ENCODE peak calls at places on chromosomes 5 and 9, in four cellular contexts. One of them, this sample, is unnamed.
A peak's percentile ranks its signal among the peaks of the same experiment; 100 is the strongest.

GRCh38 chr9:121989010-121989409 is 104.1 kb downstream of the TTLL11 start:
- DNase-seq in GM12878: no peak
- DNase-seq in A549: no peak
- DNase-seq in HepG2: no peak
- DNase-seq in this sample: peak; percentile 10

GRCh38 chr9:12933957-12934356 is 159.1 kb downstream of the LURAP1L start:
- DNase-seq in HepG2: no peak
- DNase-seq in A549: no peak
- DNase-seq in GM12878: no peak
- DNase-seq in this sample: no peak

GRCh38 chr5:103778915-103779314 is 216.3 kb upstream of the NUDT12 start:
- DNase-seq in HepG2: no peak
- DNase-seq in GM12878: no peak
- DNase-seq in A549: no peak
- DNase-seq in this sample: no peak

GRCh38 chr9:1659036-1659701 is 356.0 kb upstream of the SMARCA2 start:
- DNase-seq in A549: no peak
- DNase-seq in GM12878: no peak
- DNase-seq in HepG2: no peak
- DNase-seq in this sample: no peak

GRCh38 chr5:64914396-64914795 is 145.7 kb downstream of the CWC27 start:
- DNase-seq in GM12878: no peak
- DNase-seq in A549: no peak
- DNase-seq in HepG2: no peak
- DNase-seq in this sample: no peak

GRCh38 chr9:124008855-124009834 is 2.4 kb upstream of the LHX2 start:
- DNase-seq in HepG2: no peak
- DNase-seq in GM12878: no peak
- DNase-seq in A549: no peak
- DNase-seq in this sample: no peak

GRCh38 chr5:10304932-10305331 is 2.8 kb downstream of the CMBL start:
- DNase-seq in A549: no peak
- DNase-seq in GM12878: no peak
- DNase-seq in HepG2: no peak
- DNase-seq in this sample: peak; percentile 72

GRCh38 chr5:67246108-67246507 is 49.5 kb upstream of the CD180 start:
- DNase-seq in HepG2: peak; percentile 49
- DNase-seq in A549: peak; percentile 5
- DNase-seq in GM12878: peak; percentile 19
- DNase-seq in this sample: peak; percentile 25

GRCh38 chr5:36644727-36645126 is 38.3 kb downstream of the SLC1A3 start:
- DNase-seq in A549: no peak
- DNase-seq in GM12878: no peak
- DNase-seq in HepG2: no peak
- DNase-seq in this sample: no peak

GRCh38 chr5:39891376-39891775 is 466.6 kb upstream of the DAB2 start:
- DNase-seq in GM12878: no peak
- DNase-seq in A549: no peak
- DNase-seq in HepG2: no peak
- DNase-seq in this sample: no peak

GRCh38 chr5:125928663-125929062 is 494.5 kb upstream of the GRAMD2B start:
- DNase-seq in GM12878: peak; percentile 11
- DNase-seq in A549: no peak
- DNase-seq in HepG2: no peak
- DNase-seq in this sample: no peak

GRCh38 chr5:54205918-54206317 is 104.5 kb downstream of the ARL15 start:
- DNase-seq in GM12878: no peak
- DNase-seq in HepG2: no peak
- DNase-seq in A549: no peak
- DNase-seq in this sample: no peak

GRCh38 chr9:89886281-89886700 is 281.5 kb downstream of the GADD45G start:
- DNase-seq in GM12878: no peak
- DNase-seq in HepG2: no peak
- DNase-seq in A549: no peak
- DNase-seq in this sample: no peak

GRCh38 chr5:73673161-73673591 is 47.2 kb downstream of the ARHGEF28 start:
- DNase-seq in HepG2: peak; percentile 67
- DNase-seq in GM12878: no peak
- DNase-seq in A549: no peak
- DNase-seq in this sample: no peak

GRCh38 chr5:170434953-170435605 is 45.9 kb upstream of the KCNMB1 start:
- DNase-seq in GM12878: no peak
- DNase-seq in A549: peak; percentile 53
- DNase-seq in HepG2: peak; percentile 11
- DNase-seq in this sample: peak; percentile 76

GRCh38 chr9:125462766-125463384 is 201.2 kb downstream of the GAPVD1 start:
- DNase-seq in HepG2: no peak
- DNase-seq in GM12878: no peak
- DNase-seq in A549: no peak
- DNase-seq in this sample: no peak

GRCh38 chr9:97512966-97513560 is 11.6 kb downstream of the TMOD1 start:
- DNase-seq in A549: no peak
- DNase-seq in GM12878: no peak
- DNase-seq in HepG2: no peak
- DNase-seq in this sample: no peak

GRCh38 chr9:121463026-121463827 is 36.4 kb downstream of the GGTA1 start:
- DNase-seq in HepG2: peak; percentile 4
- DNase-seq in A549: peak; percentile 24
- DNase-seq in GM12878: no peak
- DNase-seq in this sample: peak; percentile 68

GRCh38 chr9:131999692-132000551 is 79.7 kb downstream of the MED27 start:
- DNase-seq in GM12878: peak; percentile 36
- DNase-seq in A549: no peak
- DNase-seq in HepG2: no peak
- DNase-seq in this sample: no peak

GRCh38 chr5:19885040-19885824 is 102.8 kb downstream of the CDH18 start:
- DNase-seq in GM12878: no peak
- DNase-seq in A549: no peak
- DNase-seq in HepG2: no peak
- DNase-seq in this sample: no peak

GRCh38 chr5:79070002-79070567 is 518 bp downstream of the BHMT2 start:
- DNase-seq in GM12878: no peak
- DNase-seq in HepG2: peak; percentile 15
- DNase-seq in A549: no peak
- DNase-seq in this sample: no peak

GRCh38 chr9:137551656-137552534 is at the start of gene MRPL41:
- DNase-seq in GM12878: peak; percentile 45
- DNase-seq in A549: peak; percentile 92
- DNase-seq in HepG2: peak; percentile 84
- DNase-seq in this sample: peak; percentile 94

GRCh38 chr5:151225475-151225874 is 1.6 kb upstream of the CCDC69 start:
- DNase-seq in A549: no peak
- DNase-seq in GM12878: no peak
- DNase-seq in HepG2: no peak
- DNase-seq in this sample: no peak

GRCh38 chr5:150658121-150658520 is 2.9 kb upstream of the MYOZ3 start:
- DNase-seq in GM12878: no peak
- DNase-seq in HepG2: no peak
- DNase-seq in A549: no peak
- DNase-seq in this sample: no peak

GRCh38 chr5:98770158-98770910 is 3.1 kb upstream of the RGMB start:
- DNase-seq in A549: no peak
- DNase-seq in HepG2: peak; percentile 41
- DNase-seq in GM12878: no peak
- DNase-seq in this sample: no peak

GRCh38 chr5:137500616-137501225 is 1.6 kb upstream of the SPOCK1 start:
- DNase-seq in HepG2: no peak
- DNase-seq in GM12878: no peak
- DNase-seq in A549: no peak
- DNase-seq in this sample: no peak

GRCh38 chr5:137497396-137498290 is 1.5 kb downstream of the SPOCK1 start:
- DNase-seq in A549: no peak
- DNase-seq in HepG2: no peak
- DNase-seq in GM12878: no peak
- DNase-seq in this sample: no peak

GRCh38 chr5:137496919-137497318 is 2.2 kb downstream of the SPOCK1 start:
- DNase-seq in HepG2: no peak
- DNase-seq in GM12878: no peak
- DNase-seq in A549: no peak
- DNase-seq in this sample: no peak

GRCh38 chr5:137498736-137499505 is at the start of gene SPOCK1:
- DNase-seq in HepG2: peak; percentile 14
- DNase-seq in A549: peak; percentile 80
- DNase-seq in GM12878: no peak
- DNase-seq in this sample: peak; percentile 92

GRCh38 chr5:137498301-137498735 is 808 bp downstream of the SPOCK1 start:
- DNase-seq in A549: peak; percentile 28
- DNase-seq in GM12878: no peak
- DNase-seq in HepG2: no peak
- DNase-seq in this sample: no peak
- TF ChIP-seq RAD21 in A549: no peak
- TF ChIP-seq RAD21 in GM12878: no peak
- TF ChIP-seq RAD21 in HepG2: no peak
- TF ChIP-seq RAD21 in this sample: no peak

GRCh38 chr9:88812938-88813670 is 178.2 kb upstream of the S1PR3 start:
- DNase-seq in GM12878: no peak
- DNase-seq in HepG2: no peak
- DNase-seq in A549: no peak
- DNase-seq in this sample: no peak

GRCh38 chr9:88813810-88814209 is 177.5 kb upstream of the S1PR3 start:
- DNase-seq in HepG2: peak; percentile 18
- DNase-seq in GM12878: no peak
- DNase-seq in A549: no peak
- DNase-seq in this sample: no peak

GRCh38 chr9:88816141-88816540 is 175.1 kb upstream of the S1PR3 start:
- DNase-seq in A549: no peak
- DNase-seq in GM12878: no peak
- DNase-seq in HepG2: no peak
- DNase-seq in this sample: no peak

GRCh38 chr9:88816591-88816990 is 174.7 kb upstream of the S1PR3 start:
- DNase-seq in GM12878: no peak
- DNase-seq in A549: no peak
- DNase-seq in HepG2: no peak
- DNase-seq in this sample: no peak

DNA sequence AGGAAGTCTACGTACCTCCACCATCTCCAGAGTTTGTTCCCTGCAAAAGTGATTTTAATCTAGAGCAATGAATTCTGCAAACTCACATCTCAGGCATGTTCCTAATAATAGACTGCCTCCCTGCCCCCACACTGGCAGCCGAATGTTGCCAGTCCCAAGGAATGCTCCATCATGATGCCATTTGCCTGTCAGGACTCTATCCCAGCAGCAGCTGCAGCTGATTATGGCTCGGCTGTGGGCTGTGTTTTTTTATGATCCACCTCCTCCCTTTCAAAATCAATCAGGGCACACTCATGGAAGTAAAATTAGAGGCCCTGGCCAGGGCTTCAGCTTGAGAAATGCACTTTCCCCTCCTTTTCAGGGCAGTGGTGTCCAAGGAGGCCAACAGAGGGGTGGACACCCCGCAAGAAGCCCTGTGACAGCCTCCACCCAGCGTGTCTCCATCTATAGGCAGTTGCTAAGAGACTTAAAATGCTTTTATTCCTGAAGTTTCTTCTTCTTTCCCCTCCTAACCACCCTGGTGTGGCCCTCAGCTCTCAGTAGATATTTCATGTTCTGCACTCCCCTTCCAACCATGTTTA is 176.7 kb upstream of the S1PR3 start:
- DNase-seq in HepG2: no peak
- DNase-seq in GM12878: no peak
- DNase-seq in A549: no peak
- DNase-seq in this sample: no peak
- TF ChIP-seq ESRRA in HepG2: no peak
- TF ChIP-seq ESRRA in GM12878: no peak
- TF ChIP-seq ESRRA in A549: no peak
- TF ChIP-seq ESRRA in this sample: no peak

GRCh38 chr5:119324842-119325241 is 31.0 kb upstream of the TNFAIP8 start:
- DNase-seq in HepG2: no peak
- DNase-seq in A549: no peak
- DNase-seq in GM12878: no peak
- DNase-seq in this sample: no peak

GRCh38 chr5:119329701-119330100 is 26.1 kb upstream of the TNFAIP8 start:
- DNase-seq in GM12878: no peak
- DNase-seq in HepG2: no peak
- DNase-seq in A549: no peak
- DNase-seq in this sample: no peak

GRCh38 chr5:119323630-119324000 is 32.2 kb upstream of the TNFAIP8 start:
- DNase-seq in GM12878: no peak
- DNase-seq in A549: no peak
- DNase-seq in HepG2: no peak
- DNase-seq in this sample: no peak

GRCh38 chr5:119328753-119329602 is 26.8 kb upstream of the TNFAIP8 start:
- DNase-seq in GM12878: no peak
- DNase-seq in A549: no peak
- DNase-seq in HepG2: no peak
- DNase-seq in this sample: no peak

DNA sequence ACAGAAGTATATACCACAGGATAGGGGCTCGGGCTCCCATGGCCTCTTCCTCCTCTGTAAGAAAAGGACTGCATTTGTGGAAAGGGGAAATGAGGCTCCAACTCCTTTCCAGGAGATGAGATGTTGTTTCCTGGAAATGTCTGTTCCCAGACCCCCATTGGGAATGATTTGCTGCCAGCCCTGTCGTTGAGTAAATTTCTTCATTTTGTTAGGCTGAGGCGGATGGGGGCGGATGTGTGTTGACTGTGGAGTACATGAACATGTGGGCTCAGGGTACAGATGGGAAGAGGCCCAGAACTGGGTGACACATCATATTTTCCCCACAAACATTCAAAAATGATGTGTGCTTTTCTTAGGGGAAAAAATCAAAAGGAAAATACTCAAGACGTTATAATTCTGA is 28.8 kb upstream of the TNFAIP8 start:
- DNase-seq in HepG2: no peak
- DNase-seq in A549: no peak
- DNase-seq in GM12878: no peak
- DNase-seq in this sample: peak; percentile 53
- TF ChIP-seq RAD21 in HepG2: no peak
- TF ChIP-seq RAD21 in A549: no peak
- TF ChIP-seq RAD21 in GM12878: no peak
- TF ChIP-seq RAD21 in this sample: no peak

GRCh38 chr5:32143991-32144636 is 30.0 kb downstream of the GOLPH3 start:
- DNase-seq in GM12878: no peak
- DNase-seq in A549: no peak
- DNase-seq in HepG2: peak; percentile 55
- DNase-seq in this sample: no peak

GRCh38 chr5:32144637-32145207 is 29.4 kb downstream of the GOLPH3 start:
- DNase-seq in HepG2: no peak
- DNase-seq in A549: no peak
- DNase-seq in GM12878: no peak
- DNase-seq in this sample: no peak

GRCh38 chr5:32145378-32145777 is 28.7 kb downstream of the GOLPH3 start:
- DNase-seq in A549: no peak
- DNase-seq in HepG2: no peak
- DNase-seq in GM12878: no peak
- DNase-seq in this sample: no peak

GRCh38 chr5:32147959-32148358 is 26.2 kb downstream of the GOLPH3 start:
- DNase-seq in HepG2: peak; percentile 41
- DNase-seq in A549: no peak
- DNase-seq in GM12878: no peak
- DNase-seq in this sample: peak; percentile 60

GRCh38 chr5:32147236-32147635 is 26.9 kb downstream of the GOLPH3 start:
- DNase-seq in GM12878: no peak
- DNase-seq in A549: no peak
- DNase-seq in HepG2: no peak
- DNase-seq in this sample: no peak
- TF ChIP-seq ESRRA in GM12878: no peak
- TF ChIP-seq ESRRA in A549: no peak
- TF ChIP-seq ESRRA in HepG2: no peak
- TF ChIP-seq ESRRA in this sample: no peak

GRCh38 chr5:921456-921855 is 28.8 kb downstream of the TRIP13 start:
- DNase-seq in HepG2: no peak
- DNase-seq in GM12878: no peak
- DNase-seq in A549: no peak
- DNase-seq in this sample: no peak
- TF ChIP-seq RAD21 in HepG2: no peak
- TF ChIP-seq RAD21 in GM12878: no peak
- TF ChIP-seq RAD21 in A549: no peak
- TF ChIP-seq RAD21 in this sample: no peak